ENCODE peak calls at places on chromosome 19, in ten cellular contexts. E is heart right ventricle, R is ascending aorta, U is cardiac muscle cell, S is breast epithelium, I is adrenal gland, A is gastrocnemius medialis, B is GM23338, Q is thoracic aorta, G is IMR-90. D is an unnamed sample.

GRCh38 chr19:49362926-49363264 is 679 bp upstream of the TEAD2 start:
- DNase-seq in E (peak; percentile 51), R (no peak), U (peak; percentile 61), S (no peak), I (peak; percentile 53), A (no peak), B (no peak), Q (no peak), G (peak; percentile 45), D (no peak)

GRCh38 chr19:4781851-4782250 is 9.7 kb upstream of the FEM1A start:
- DNase-seq in E (no peak), R (no peak), U (no peak), S (no peak), I (no peak), A (no peak), B (no peak), Q (no peak), G (no peak), D (no peak)

GRCh38 chr19:53868892-53869804 is 1.5 kb downstream of the MYADM start:
- DNase-seq in E (peak; percentile 92), R (peak; percentile 72), U (peak; percentile 98), S (peak; percentile 93), I (peak; percentile 81), A (peak; percentile 53), B (peak; percentile 94), Q (peak; percentile 69), G (peak; percentile 84), D (peak; percentile 98)

GRCh38 chr19:5340637-5341447 is at the start of gene PTPRS:
- DNase-seq in E (peak; percentile 86), R (no peak), U (peak; percentile 90), S (peak; percentile 71), I (peak; percentile 90), A (peak; percentile 6), B (peak; percentile 92), Q (no peak), G (peak; percentile 74), D (no peak)

GRCh38 chr19:33436360-33437345 is 63.1 kb downstream of the CEBPG start:
- DNase-seq in E (no peak), R (no peak), U (no peak), S (peak; percentile 33), I (no peak), A (no peak), B (no peak), Q (no peak), G (no peak), D (no peak)

GRCh38 chr19:23917856-23918255 is 3.2 kb downstream of the ZNF726 start:
- DNase-seq in E (no peak), R (no peak), U (no peak), S (no peak), I (no peak), A (no peak), B (no peak), Q (no peak), G (no peak), D (no peak)

GRCh38 chr19:29952646-29953045 is 10.6 kb downstream of the URI1 start:
- DNase-seq in E (no peak), R (no peak), U (no peak), S (no peak), I (no peak), A (no peak), B (no peak), Q (no peak), G (no peak), D (no peak)

GRCh38 chr19:34808566-34808965 is 35.6 kb upstream of the ZNF599 start:
- DNase-seq in E (no peak), R (no peak), U (peak; percentile 73), S (no peak), I (no peak), A (no peak), B (no peak), Q (no peak), G (peak; percentile 67), D (no peak)

GRCh38 chr19:42114412-42114811 is 17.8 kb downstream of the POU2F2 start:
- DNase-seq in E (no peak), R (no peak), U (no peak), S (no peak), I (no peak), A (no peak), B (peak; percentile 51), Q (no peak), G (no peak), D (no peak)

GRCh38 chr19:42115219-42115618 is 17.0 kb downstream of the POU2F2 start:
- DNase-seq in E (no peak), R (no peak), U (peak; percentile 32), S (no peak), I (no peak), A (no peak), B (no peak), Q (no peak), G (peak; percentile 68), D (no peak)

GRCh38 chr19:42115705-42116104 is 16.5 kb downstream of the POU2F2 start:
- DNase-seq in E (no peak), R (no peak), U (no peak), S (no peak), I (no peak), A (no peak), B (no peak), Q (no peak), G (no peak), D (no peak)

GRCh38 chr19:42117076-42117475 is 15.2 kb downstream of the POU2F2 start:
- DNase-seq in E (no peak), R (no peak), U (no peak), S (no peak), I (no peak), A (no peak), B (no peak), Q (no peak), G (no peak), D (no peak)

DNA sequence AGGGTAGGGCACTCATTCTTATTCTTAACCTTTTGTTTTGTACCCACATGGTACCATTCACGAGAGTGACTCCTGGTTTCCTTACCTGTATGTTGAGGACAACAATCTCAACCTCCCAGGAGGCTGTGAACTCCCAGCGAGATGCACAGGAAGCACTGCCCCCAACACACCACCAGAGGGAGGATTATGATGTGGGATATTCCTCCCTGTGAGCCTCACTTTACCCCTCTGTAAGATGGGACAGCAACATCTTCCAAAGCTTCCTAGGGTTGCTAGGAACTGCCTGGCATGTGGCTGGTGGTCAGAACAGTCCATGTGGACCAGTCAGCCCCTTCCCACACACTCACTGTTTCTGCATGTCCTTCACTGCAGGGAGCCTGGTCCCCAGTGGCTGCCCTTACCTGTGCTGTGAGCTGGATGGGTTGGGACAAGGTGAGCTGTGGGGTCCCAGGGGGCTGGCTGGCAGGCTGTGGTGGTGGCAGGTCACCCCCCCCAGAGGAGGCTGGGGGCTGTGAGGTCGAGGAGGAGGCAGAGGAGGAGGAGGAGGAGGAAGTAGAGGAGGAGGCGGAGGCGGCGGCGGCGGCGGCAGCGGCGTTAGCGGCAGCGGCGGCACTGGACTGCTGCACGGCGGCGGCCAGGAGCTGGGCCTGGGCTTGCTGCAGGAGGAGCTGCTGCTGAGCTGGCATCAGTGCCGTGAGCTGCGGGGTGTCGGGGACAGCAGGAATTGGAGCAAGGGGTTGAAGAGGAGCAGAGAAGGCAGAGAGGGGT is 15.8 kb downstream of the POU2F2 start:
- DNase-seq in E (no peak), R (no peak), U (no peak), S (no peak), I (no peak), A (no peak), B (no peak), Q (no peak), G (no peak), D (no peak)
- TF ChIP-seq CTCF in E (no peak), R (no peak), U (no peak), S (no peak), I (no peak), A (no peak), B (peak; percentile 40), Q (no peak), G (no peak), D (no peak)

GRCh38 chr19:6480843-6481415 is 658 bp downstream of the DENND1C start:
- DNase-seq in E (no peak), R (no peak), U (no peak), S (no peak), I (no peak), A (no peak), B (no peak), Q (no peak), G (no peak), D (no peak)
- H3K4me3 ChIP-seq in E (peak overlapping the region; percentile 6), R (peak overlapping the region; percentile 53), U (no peak overlapping the region), S (peak overlapping the region; percentile 29), I (no peak overlapping the region), A (no peak overlapping the region), B (no peak overlapping the region), Q (peak overlapping the region; percentile 59), G (no peak overlapping the region), D (peak overlapping the region; percentile 22)

DNA sequence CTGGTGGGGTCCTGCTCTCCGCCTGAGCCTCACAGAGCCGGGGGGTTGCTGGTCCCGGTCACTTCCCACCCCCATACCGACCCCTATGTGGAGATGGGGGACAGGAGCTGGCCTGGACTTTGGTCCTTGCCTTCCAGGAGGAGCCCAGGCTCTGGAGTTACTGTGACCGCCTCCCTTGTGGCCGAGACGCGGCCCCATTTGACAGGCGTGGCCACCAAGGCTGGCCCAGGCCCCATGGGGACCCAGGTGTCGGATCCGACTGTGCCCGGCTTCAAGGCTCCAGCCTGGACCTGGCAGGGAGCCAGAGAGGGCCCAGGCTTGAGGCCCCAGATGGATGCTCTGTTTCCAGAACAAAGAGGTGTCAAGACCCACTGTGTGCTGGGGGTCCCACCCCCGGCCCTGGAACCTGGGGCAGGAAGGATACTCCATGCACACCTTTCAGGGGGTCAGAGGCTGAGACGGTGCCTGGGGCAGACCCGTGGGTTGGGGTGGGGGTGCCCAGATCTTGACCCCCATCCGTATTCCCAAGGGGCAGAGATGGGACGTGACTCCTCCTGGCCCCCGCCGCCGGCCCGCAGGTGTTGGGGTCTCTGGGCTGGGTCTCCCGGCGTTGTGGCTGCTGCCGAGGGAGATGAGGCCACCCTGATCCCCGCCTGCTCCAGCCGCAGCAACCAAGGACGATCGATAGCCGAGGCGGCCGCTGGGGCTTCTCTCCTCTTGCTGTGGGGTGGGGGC is 47.8 kb upstream of the TCF3 start:
- DNase-seq in E (no peak), R (no peak), U (no peak), S (no peak), I (no peak), A (no peak), B (no peak), Q (no peak), G (no peak), D (no peak)
- H3K27me3 ChIP-seq in E (peaks cover 41% of the 10 kb centered on the region), R (peaks cover 8% of the 10 kb centered on the region), U (peaks cover 20% of the 10 kb centered on the region), S (peaks cover 42% of the 10 kb centered on the region), I (peaks cover 31% of the 10 kb centered on the region), A (peaks cover 38% of the 10 kb centered on the region), B (no peaks in the 10 kb centered on the region), Q (no peaks in the 10 kb centered on the region), G (peaks cover 30% of the 10 kb centered on the region), D (peaks cover 64% of the 10 kb centered on the region)

GRCh38 chr19:751501-752341 is 809 bp downstream of the MISP start:
- DNase-seq in E (no peak), R (no peak), U (peak; percentile 64), S (no peak), I (no peak), A (no peak), B (no peak), Q (no peak), G (peak; percentile 87), D (no peak)

GRCh38 chr19:752652-753517 is 2.0 kb downstream of the MISP start:
- DNase-seq in E (no peak), R (no peak), U (peak; percentile 73), S (peak; percentile 71), I (no peak), A (peak; percentile 12), B (no peak), Q (no peak), G (peak; percentile 90), D (no peak)

GRCh38 chr19:748274-748598 is 2.7 kb upstream of the MISP start:
- DNase-seq in E (no peak), R (no peak), U (no peak), S (no peak), I (no peak), A (no peak), B (no peak), Q (no peak), G (no peak), D (no peak)

GRCh38 chr19:749811-750210 is 1.1 kb upstream of the MISP start:
- DNase-seq in E (no peak), R (no peak), U (no peak), S (no peak), I (no peak), A (no peak), B (no peak), Q (no peak), G (no peak), D (no peak)

GRCh38 chr19:750640-751423 is at the start of gene MISP:
- DNase-seq in E (no peak), R (no peak), U (no peak), S (no peak), I (no peak), A (no peak), B (no peak), Q (no peak), G (no peak), D (no peak)
- TF ChIP-seq CTCF in E (no peak), R (no peak), U (no peak), S (no peak), I (no peak), A (no peak), B (no peak), Q (no peak), G (no peak), D (no peak)